ENCODE peak calls at places on chromosomes 3 and 15, in five cellular contexts. One of them, this sample, is unnamed.

GRCh38 chr15:49421991-49422390 is 1.1 kb upstream of the FGF7 start:
- DNase-seq in GM23338: peak; percentile 75
- DNase-seq in K562: peak; percentile 33
- DNase-seq in A549: no peak
- DNase-seq in GM12878: peak; percentile 12
- DNase-seq in this sample: peak; percentile 53

GRCh38 chr15:101445562-101446526 is 43.7 kb downstream of the PCSK6 start:
- DNase-seq in K562: peak; percentile 27
- DNase-seq in A549: no peak
- DNase-seq in GM12878: no peak
- DNase-seq in GM23338: no peak
- DNase-seq in this sample: peak; percentile 87

GRCh38 chr3:39142067-39142466 is 11.3 kb downstream of the CSRNP1 start:
- DNase-seq in GM23338: no peak
- DNase-seq in K562: no peak
- DNase-seq in A549: no peak
- DNase-seq in GM12878: no peak
- DNase-seq in this sample: no peak

GRCh38 chr3:51718547-51719412 is 11.9 kb downstream of the GRM2 start:
- DNase-seq in A549: peak; percentile 47
- DNase-seq in GM23338: peak; percentile 93
- DNase-seq in GM12878: peak; percentile 23
- DNase-seq in K562: peak; percentile 57
- DNase-seq in this sample: peak; percentile 64

GRCh38 chr15:87120555-87120954 is 1040.9 kb downstream of the AGBL1 start:
- DNase-seq in K562: no peak
- DNase-seq in GM12878: no peak
- DNase-seq in GM23338: no peak
- DNase-seq in A549: no peak
- DNase-seq in this sample: no peak

GRCh38 chr3:8982509-8982908 is 19.2 kb upstream of the RAD18 start:
- DNase-seq in A549: no peak
- DNase-seq in GM12878: no peak
- DNase-seq in GM23338: no peak
- DNase-seq in K562: no peak
- DNase-seq in this sample: no peak

GRCh38 chr15:72825831-72826230 is 42.3 kb upstream of the ADPGK start:
- DNase-seq in GM12878: no peak
- DNase-seq in GM23338: no peak
- DNase-seq in A549: no peak
- DNase-seq in K562: no peak
- DNase-seq in this sample: no peak

GRCh38 chr15:29631076-29632070 is 190.9 kb downstream of the TJP1 start:
- DNase-seq in K562: no peak
- DNase-seq in A549: no peak
- DNase-seq in GM12878: no peak
- DNase-seq in GM23338: peak; percentile 8
- DNase-seq in this sample: no peak

GRCh38 chr3:26369133-26369532 is 253.4 kb upstream of the LRRC3B start:
- DNase-seq in K562: no peak
- DNase-seq in GM23338: peak; percentile 49
- DNase-seq in GM12878: no peak
- DNase-seq in A549: no peak
- DNase-seq in this sample: no peak

GRCh38 chr3:107518050-107518449 is 4.7 kb upstream of the BBX start:
- DNase-seq in GM23338: no peak
- DNase-seq in A549: no peak
- DNase-seq in GM12878: no peak
- DNase-seq in K562: no peak
- DNase-seq in this sample: no peak

GRCh38 chr15:48602358-48603122 is 43.0 kb downstream of the FBN1 start:
- DNase-seq in A549: no peak
- DNase-seq in GM12878: no peak
- DNase-seq in K562: no peak
- DNase-seq in GM23338: peak; percentile 8
- DNase-seq in this sample: no peak

GRCh38 chr3:123297627-123297899 is 95.8 kb downstream of the SEC22A start:
- DNase-seq in GM12878: no peak
- DNase-seq in A549: no peak
- DNase-seq in K562: no peak
- DNase-seq in GM23338: peak; percentile 56
- DNase-seq in this sample: no peak

GRCh38 chr3:84008623-84009022 is 950.2 kb upstream of the CADM2 start:
- DNase-seq in GM12878: no peak
- DNase-seq in GM23338: no peak
- DNase-seq in A549: no peak
- DNase-seq in K562: no peak
- DNase-seq in this sample: no peak

GRCh38 chr3:52841211-52841980 is 6.6 kb upstream of the MUSTN1 start:
- DNase-seq in GM23338: no peak
- DNase-seq in A549: no peak
- DNase-seq in K562: no peak
- DNase-seq in GM12878: no peak
- DNase-seq in this sample: no peak

GRCh38 chr15:40597024-40597423 is 3.0 kb downstream of the KNL1 start:
- DNase-seq in GM23338: no peak
- DNase-seq in A549: no peak
- DNase-seq in K562: no peak
- DNase-seq in GM12878: no peak
- DNase-seq in this sample: no peak

GRCh38 chr3:160801386-160802118 is 45.5 kb downstream of the PPM1L start:
- DNase-seq in A549: no peak
- DNase-seq in GM12878: no peak
- DNase-seq in K562: no peak
- DNase-seq in GM23338: no peak
- DNase-seq in this sample: no peak
- TF ChIP-seq JUNB in A549: no peak
- TF ChIP-seq JUNB in GM12878: peak; percentile 73
- TF ChIP-seq JUNB in K562: no peak
- TF ChIP-seq JUNB in GM23338: no peak
- TF ChIP-seq JUNB in this sample: no peak

DNA sequence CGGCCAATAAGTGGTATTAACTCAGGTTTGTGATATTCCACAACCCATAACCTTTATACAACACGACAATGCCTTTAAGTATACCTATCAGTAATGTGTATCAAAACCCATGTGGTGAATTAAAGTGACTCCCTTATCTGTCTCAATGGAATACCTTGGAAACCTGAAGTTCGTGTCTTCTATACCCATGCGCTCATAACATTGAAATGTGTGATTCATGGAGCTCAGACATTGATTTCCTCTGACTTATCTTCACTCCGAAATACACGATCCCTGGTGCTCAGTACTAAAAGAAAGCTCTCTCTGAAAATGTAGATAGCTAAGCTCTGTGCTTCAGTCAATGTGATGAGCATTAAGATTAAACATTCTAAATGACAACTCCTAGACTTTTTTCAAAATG is 140.3 kb downstream of the TBC1D5 start:
- DNase-seq in K562: no peak
- DNase-seq in GM23338: no peak
- DNase-seq in GM12878: no peak
- DNase-seq in A549: no peak
- DNase-seq in this sample: no peak
- TF ChIP-seq JUNB in K562: no peak
- TF ChIP-seq JUNB in GM23338: no peak
- TF ChIP-seq JUNB in GM12878: no peak
- TF ChIP-seq JUNB in A549: no peak
- TF ChIP-seq JUNB in this sample: no peak

GRCh38 chr15:89477411-89478242 is 18.8 kb downstream of the RHCG start:
- DNase-seq in GM23338: no peak
- DNase-seq in K562: no peak
- DNase-seq in A549: no peak
- DNase-seq in GM12878: no peak
- DNase-seq in this sample: no peak
- TF ChIP-seq JUNB in GM23338: no peak
- TF ChIP-seq JUNB in K562: no peak
- TF ChIP-seq JUNB in A549: no peak
- TF ChIP-seq JUNB in GM12878: no peak
- TF ChIP-seq JUNB in this sample: no peak

DNA sequence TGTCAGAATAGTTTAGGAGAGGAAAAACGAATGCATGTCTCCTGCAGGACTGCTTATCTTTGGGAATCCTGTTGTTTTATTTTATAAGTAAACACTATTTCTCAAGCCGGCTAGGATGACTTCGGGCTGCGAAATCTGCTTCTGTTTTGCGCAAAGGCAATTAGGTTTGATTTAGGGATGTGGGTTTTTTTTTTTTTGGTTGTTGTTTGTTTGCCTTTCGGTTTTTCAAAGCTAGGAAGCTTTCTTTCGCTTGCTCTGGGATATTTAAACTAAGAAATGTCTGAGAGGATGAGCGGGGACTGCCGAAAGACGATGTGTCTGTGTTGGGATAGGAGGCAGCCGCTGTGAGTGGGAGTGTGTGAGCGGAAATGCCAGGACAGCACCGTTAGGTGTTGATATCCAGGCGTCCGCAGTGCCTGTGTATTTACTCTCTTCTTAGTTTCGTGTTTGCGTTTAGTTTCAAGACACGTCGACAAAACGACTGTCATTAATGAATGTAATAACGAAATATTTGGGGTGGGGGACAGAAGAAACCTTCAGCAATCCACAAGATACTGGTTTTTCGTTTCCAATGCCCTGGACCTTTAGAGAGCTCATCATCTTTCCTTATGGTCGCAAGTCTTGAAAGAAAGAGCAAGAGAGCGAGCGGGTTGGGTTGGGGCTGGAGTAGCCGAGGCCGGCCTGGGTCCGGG is 620 bp downstream of the ISL2 start:
- DNase-seq in K562: peak; percentile 41
- DNase-seq in GM23338: peak; percentile 33
- DNase-seq in GM12878: no peak
- DNase-seq in A549: no peak
- DNase-seq in this sample: peak; percentile 39
- TF ChIP-seq JUNB in K562: no peak
- TF ChIP-seq JUNB in GM23338: no peak
- TF ChIP-seq JUNB in GM12878: no peak
- TF ChIP-seq JUNB in A549: no peak
- TF ChIP-seq JUNB in this sample: no peak

DNA sequence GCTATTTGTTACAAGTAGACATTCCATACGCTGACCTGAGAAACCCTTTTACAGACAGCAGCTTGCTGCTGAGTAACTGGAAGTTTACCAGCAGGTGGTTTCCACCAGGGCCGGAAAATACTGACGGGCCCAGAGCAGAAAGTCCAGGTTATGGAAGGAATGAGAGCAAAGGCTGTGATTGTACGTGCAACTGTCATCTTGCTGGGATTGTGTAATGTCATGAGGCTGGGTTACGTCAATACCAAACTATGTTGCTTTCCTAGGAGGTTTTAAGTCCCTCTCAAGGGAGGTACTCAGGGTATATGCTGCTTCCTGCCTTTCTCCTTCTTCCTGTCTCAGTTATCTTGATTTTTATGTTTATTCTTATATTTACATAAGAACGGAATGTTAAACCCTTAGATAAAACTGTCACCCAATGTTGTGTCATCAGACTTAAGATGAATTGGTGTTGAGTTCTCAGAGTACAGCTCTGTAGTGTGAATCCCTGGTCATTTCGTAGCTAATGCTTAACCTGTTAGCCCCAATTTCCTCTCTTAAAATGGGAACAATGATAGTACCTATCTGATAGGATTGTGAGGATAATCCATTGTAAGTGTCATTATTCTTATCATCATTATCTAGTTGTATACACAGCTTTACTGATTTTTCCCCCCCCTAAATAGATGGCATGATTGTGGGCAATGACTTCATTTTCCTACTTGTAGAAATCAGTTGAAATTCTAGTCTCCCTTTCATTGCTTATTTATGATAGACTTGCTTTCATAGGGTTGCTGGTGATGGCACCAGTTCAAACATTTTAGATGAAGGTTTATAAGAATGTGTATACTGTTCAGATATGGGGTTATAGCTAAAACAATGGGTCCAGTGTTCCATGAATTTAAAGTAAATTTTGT is 101.4 kb downstream of the FNDC3B start:
- DNase-seq in GM12878: no peak
- DNase-seq in A549: peak; percentile 49
- DNase-seq in K562: no peak
- DNase-seq in GM23338: peak; percentile 48
- DNase-seq in this sample: peak; percentile 98
- TF ChIP-seq JUNB in GM12878: no peak
- TF ChIP-seq JUNB in A549: peak; percentile 94
- TF ChIP-seq JUNB in K562: no peak
- TF ChIP-seq JUNB in GM23338: no peak
- TF ChIP-seq JUNB in this sample: peak; percentile 74

DNA sequence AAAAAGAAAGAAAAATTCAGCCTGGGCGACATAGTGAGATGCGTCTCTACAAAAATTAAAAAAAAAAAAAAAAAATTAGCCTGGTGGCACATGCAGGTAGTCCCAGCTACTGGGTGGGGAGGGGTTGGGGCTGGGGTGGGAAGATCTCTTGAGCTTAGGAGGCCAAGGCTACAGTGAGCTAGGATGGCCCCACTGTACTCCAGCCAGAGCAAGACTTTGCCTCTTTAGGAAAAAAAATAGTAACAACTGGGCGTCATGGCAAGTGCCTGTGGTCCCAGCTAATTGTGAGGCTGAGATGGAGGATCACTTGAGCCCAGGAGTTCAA is 23.9 kb upstream of the PPP4R2 start:
- DNase-seq in GM23338: no peak
- DNase-seq in K562: no peak
- DNase-seq in GM12878: no peak
- DNase-seq in A549: no peak
- DNase-seq in this sample: no peak
- TF ChIP-seq JUNB in GM23338: no peak
- TF ChIP-seq JUNB in K562: no peak
- TF ChIP-seq JUNB in GM12878: no peak
- TF ChIP-seq JUNB in A549: no peak
- TF ChIP-seq JUNB in this sample: no peak

This sample was measured in HepG2.